ENCODE peak calls at places on chromosomes 1 and 21, in eight cellular contexts. S is AG04450; P is stimulated activated naive CD4-positive, alpha-beta T cell; D is amniotic stem cell; X is HS-27A; C is NCI-H524; B is BE2C; Q is psoas muscle. R is an unnamed sample.

GRCh38 chr1:243850368-243851128 is 505 bp upstream of the AKT3 start:
- DNase-seq in X (peak), P (peak), C (peak), S (peak), D (peak), Q (peak), B (peak), R (peak)

GRCh38 chr1:10508511-10508951 is 33.8 kb downstream of the PEX14 start:
- DNase-seq in S (no peak), C (peak), X (peak), Q (no peak), B (peak), D (no peak), P (no peak), R (no peak)

GRCh38 chr1:172350781-172351180 is 69.7 kb upstream of the C1orf105 start:
- DNase-seq in B (no peak), S (no peak), Q (no peak), C (no peak), X (no peak), D (no peak), P (no peak), R (no peak)

GRCh38 chr1:1232801-1233566 is 947 bp downstream of the B3GALT6 start:
- DNase-seq in S (no peak), B (no peak), P (no peak), C (no peak), D (no peak), X (no peak), Q (no peak), R (no peak)

GRCh38 chr1:228082975-228083870 is 715 bp downstream of the ARF1 start:
- DNase-seq in D (no peak), X (no peak), Q (peak), P (peak), C (no peak), B (no peak), S (no peak), R (peak)

GRCh38 chr1:89527256-89527655 is 2.6 kb downstream of the LRRC8B start:
- DNase-seq in X (no peak), P (no peak), D (no peak), S (no peak), B (no peak), C (no peak), Q (no peak), R (no peak)

GRCh38 chr1:111197598-111198289 is 2.7 kb downstream of the DENND2D start:
- DNase-seq in S (no peak), D (no peak), X (no peak), B (peak), C (peak), P (peak), Q (no peak), R (no peak)

GRCh38 chr21:45299864-45300785 is 12.4 kb upstream of the POFUT2 start:
- DNase-seq in B (no peak), X (no peak), Q (no peak), C (no peak), S (no peak), D (no peak), P (no peak), R (no peak)

GRCh38 chr1:108897865-108898720 is 21.3 kb downstream of the GPSM2 start:
- DNase-seq in X (peak), B (peak), C (peak), D (peak), S (peak), P (no peak), Q (no peak), R (no peak)

GRCh38 chr1:247287460-247287859 is 31.6 kb downstream of the VN1R5 start:
- DNase-seq in P (no peak), D (no peak), S (no peak), Q (no peak), X (no peak), B (peak), C (no peak), R (no peak)

GRCh38 chr1:40662151-40662550 is 3.3 kb downstream of the RIMS3 start:
- DNase-seq in Q (no peak), B (no peak), X (no peak), D (no peak), S (no peak), P (no peak), C (no peak), R (no peak)